ENCODE peak calls at places on chromosomes 4 and X, in seven cellular contexts. I is OCI-LY7, H is upper lobe of right lung, M is foreskin fibroblast, V is mesothelial cell of epicardium, B is transverse colon, Y is pancreas. J is an unnamed sample.

GRCh38 chrX:66030505-66031317 is 9.2 kb downstream of the VSIG4 start:
- DNase-seq in V (no peak), B (peak; percentile 25), I (peak; percentile 55), M (peak; percentile 8), Y (no peak), H (no peak), J (no peak)

GRCh38 chr4:54187148-54187547 is 41.9 kb upstream of the PDGFRA start:
- DNase-seq in H (no peak), M (no peak), V (no peak), Y (no peak), B (peak; percentile 11), I (no peak), J (no peak)

GRCh38 chrX:84363054-84363453 is 139.2 kb downstream of the HDX start:
- DNase-seq in Y (no peak), V (no peak), I (no peak), H (no peak), M (peak; percentile 8), B (no peak), J (no peak)

GRCh38 chr4:122539861-122540465 is 80.9 kb downstream of the IL21 start:
- DNase-seq in M (peak; percentile 23), H (no peak), I (no peak), Y (no peak), B (no peak), V (no peak), J (no peak)

GRCh38 chrX:120468479-120468824 is 644 bp downstream of the LAMP2 start:
- DNase-seq in I (no peak), Y (no peak), H (no peak), V (no peak), B (no peak), M (no peak), J (no peak)

GRCh38 chrX:69503228-69503834 is 795 bp upstream of the NALF2 start:
- DNase-seq in I (peak; percentile 75), B (no peak), H (no peak), V (no peak), Y (peak; percentile 39), M (no peak), J (no peak)

GRCh38 chr4:101067383-101067782 is 279.9 kb downstream of the PPP3CA start:
- DNase-seq in B (no peak), M (no peak), Y (no peak), H (no peak), V (no peak), I (no peak), J (no peak)

GRCh38 chr4:186170966-186171365 is 20.4 kb upstream of the CYP4V2 start:
- DNase-seq in M (no peak), B (no peak), H (no peak), I (no peak), V (no peak), Y (no peak), J (no peak)

GRCh38 chr4:35500812-35501211 is 743.5 kb downstream of the ARAP2 start:
- DNase-seq in V (no peak), H (no peak), I (no peak), M (no peak), Y (no peak), B (no peak), J (no peak)

GRCh38 chr4:124903995-124904722 is 191.6 kb upstream of the ANKRD50 start:
- DNase-seq in Y (peak; percentile 18), M (peak; percentile 80), V (peak; percentile 58), I (no peak), B (no peak), H (no peak), J (no peak)

GRCh38 chr4:3771932-3772495 is 5.8 kb downstream of the ADRA2C start:
- DNase-seq in H (no peak), I (no peak), M (no peak), Y (peak; percentile 15), V (no peak), B (no peak), J (no peak)

DNA sequence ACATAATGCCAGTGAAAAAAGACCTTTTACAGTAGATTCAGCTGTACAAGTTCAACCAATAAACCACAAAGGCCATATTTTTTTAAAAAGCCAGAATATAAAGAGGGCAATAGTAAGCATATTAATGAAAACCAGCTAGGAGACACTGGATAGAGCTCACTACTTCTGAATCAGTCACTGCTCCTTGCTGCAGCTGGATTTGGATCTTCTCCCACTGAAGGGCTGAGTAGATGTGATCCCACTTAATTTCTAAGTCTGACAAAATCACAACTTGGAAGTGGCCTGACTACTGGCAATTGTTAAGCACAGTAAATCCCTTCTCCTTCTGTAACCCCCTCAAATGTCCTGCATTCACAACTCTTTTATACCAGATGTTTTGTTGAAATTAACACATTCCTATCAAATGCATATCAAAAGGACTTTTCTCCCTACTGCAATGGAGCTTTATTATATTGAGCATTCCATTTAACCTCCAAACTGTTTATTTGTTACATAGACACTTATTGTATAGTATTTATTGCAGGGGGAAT is 72.9 kb downstream of the AMMECR1 start:
- DNase-seq in Y (no peak), V (no peak), I (no peak), H (no peak), M (peak; percentile 45), B (no peak), J (no peak)
- TF ChIP-seq CTCF in Y (no peak), V (no peak), I (no peak), H (no peak), M (no peak), B (no peak), J (no peak)

GRCh38 chrX:28586891-28587635 is at the start of gene IL1RAPL1:
- DNase-seq in I (no peak), M (peak; percentile 41), B (no peak), V (no peak), Y (no peak), H (no peak), J (no peak)
- TF ChIP-seq CTCF in I (no peak), M (no peak), B (no peak), V (no peak), Y (no peak), H (peak; percentile 12), J (no peak)

GRCh38 chrX:40920351-40920750 is 164.9 kb upstream of the USP9X start:
- DNase-seq in I (no peak), B (no peak), V (no peak), Y (no peak), M (no peak), H (no peak), J (no peak)

GRCh38 chrX:40928076-40928475 is 157.2 kb upstream of the USP9X start:
- DNase-seq in M (no peak), I (no peak), H (no peak), Y (no peak), V (no peak), B (no peak), J (no peak)

DNA sequence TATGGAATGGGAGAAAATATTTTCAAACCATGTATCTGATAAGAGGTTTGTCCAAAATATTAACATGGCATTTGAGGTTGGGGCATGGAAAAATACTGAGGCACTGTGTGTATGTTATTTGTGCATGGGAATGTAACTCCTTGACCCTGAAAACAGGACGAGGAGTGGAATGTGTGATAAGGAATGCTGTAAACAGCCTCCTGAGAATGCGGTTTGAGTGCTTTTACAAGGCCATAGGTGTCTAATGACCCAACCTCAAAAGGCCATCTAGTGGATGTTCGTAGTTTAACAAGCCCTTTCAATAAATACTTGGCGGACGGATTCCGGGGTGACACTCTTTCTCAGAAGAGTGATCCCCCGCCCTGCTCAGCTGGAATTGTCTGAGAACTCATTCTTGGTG is 162.9 kb upstream of the USP9X start:
- DNase-seq in V (no peak), Y (no peak), H (no peak), I (peak; percentile 44), B (no peak), M (peak; percentile 46), J (no peak)
- TF ChIP-seq CTCF in V (no peak), Y (no peak), H (peak; percentile 19), I (peak; percentile 62), B (peak; percentile 30), M (peak; percentile 21), J (no peak)

GRCh38 chr4:147837435-147837834 is 105.5 kb downstream of the ARHGAP10 start:
- DNase-seq in B (no peak), H (no peak), I (peak; percentile 1), V (no peak), Y (no peak), M (no peak), J (no peak)
- TF ChIP-seq CTCF in B (no peak), H (no peak), I (no peak), V (no peak), Y (no peak), M (no peak), J (no peak)

J was measured in omental fat pad.